ENCODE peak calls at places on chromosomes 12 and 14, in nine cellular contexts. K is T-helper 2 cell; I is EL; S is activated T-cell treated with anti-CD3 and anti-CD28 coated beads, Interleukin-2, amount 50 U/mL, for 72 hours; Q is H4; G is posterior vena cava; W is tibial artery; M is effector CD4-positive, alpha-beta T cell; J is NCI-H2171. F is an unnamed sample.

GRCh38 chr14:100132903-100133510 is 26.4 kb downstream of the DEGS2 start:
- DNase-seq in K (no peak), I (no peak), S (no peak), Q (no peak), G (no peak), W (no peak), M (no peak), J (no peak), F (no peak)

GRCh38 chr14:103121846-103122577 is 1.2 kb upstream of the TNFAIP2 start:
- DNase-seq in K (no peak), I (peak), S (no peak), Q (peak), G (peak), W (peak), M (no peak), J (peak), F (peak)

GRCh38 chr14:70822706-70823185 is 13.4 kb upstream of the MAP3K9 start:
- DNase-seq in K (no peak), I (peak), S (no peak), Q (no peak), G (no peak), W (peak), M (no peak), J (peak), F (no peak)

GRCh38 chr12:57845478-57846284 is 848 bp downstream of the CTDSP2 start:
- DNase-seq in K (peak), I (peak), S (peak), Q (no peak), G (peak), W (peak), M (peak), J (peak), F (peak)

GRCh38 chr14:23299558-23299957 is 3.1 kb downstream of the PPP1R3E start:
- DNase-seq in K (no peak), I (peak), S (no peak), Q (peak), G (no peak), W (no peak), M (no peak), J (no peak), F (peak)

GRCh38 chr14:84065811-84066210 is 1464.1 kb upstream of the FLRT2 start:
- DNase-seq in K (no peak), I (no peak), S (no peak), Q (no peak), G (no peak), W (no peak), M (no peak), J (no peak), F (no peak)

GRCh38 chr14:91070572-91070971 is 10.1 kb upstream of the RPS6KA5 start:
- DNase-seq in K (no peak), I (no peak), S (no peak), Q (no peak), G (no peak), W (no peak), M (no peak), J (no peak), F (no peak)

GRCh38 chr12:14921218-14921617 is 17.1 kb downstream of the ERP27 start:
- DNase-seq in K (no peak), I (no peak), S (no peak), Q (no peak), G (no peak), W (no peak), M (no peak), J (no peak), F (no peak)

GRCh38 chr14:99662846-99663245 is 17.9 kb downstream of the HHIPL1 start:
- DNase-seq in K (no peak), I (no peak), S (no peak), Q (no peak), G (no peak), W (no peak), M (no peak), J (no peak), F (no peak)

GRCh38 chr12:12214635-12215131 is 52.2 kb downstream of the LRP6 start:
- DNase-seq in K (no peak), I (peak), S (no peak), Q (no peak), G (no peak), W (no peak), M (no peak), J (no peak), F (peak)

GRCh38 chr14:105487449-105487985 is 831 bp downstream of the CRIP1 start:
- DNase-seq in K (peak), I (no peak), S (peak), Q (no peak), G (peak), W (peak), M (peak), J (no peak), F (no peak)

GRCh38 chr14:97634786-97635185 is 837.6 kb downstream of the VRK1 start:
- DNase-seq in K (no peak), I (no peak), S (peak), Q (peak), G (no peak), W (no peak), M (no peak), J (peak), F (peak)

GRCh38 chr12:78584695-78585094 is 279.9 kb upstream of the SYT1 start:
- DNase-seq in K (no peak), I (peak), S (no peak), Q (no peak), G (no peak), W (no peak), M (no peak), J (no peak), F (peak)

GRCh38 chr12:100267603-100268281 is 765 bp downstream of the SCYL2 start:
- DNase-seq in K (no peak), I (peak), S (no peak), Q (no peak), G (no peak), W (peak), M (no peak), J (peak), F (peak)

GRCh38 chr14:68820536-68820935 is 27.7 kb upstream of the ZFP36L1 start:
- DNase-seq in K (no peak), I (no peak), S (peak), Q (no peak), G (no peak), W (no peak), M (peak), J (no peak), F (no peak)

GRCh38 chr12:110249105-110249504 is 31.9 kb upstream of the ATP2A2 start:
- DNase-seq in K (no peak), I (no peak), S (no peak), Q (peak), G (no peak), W (peak), M (no peak), J (no peak), F (no peak)

GRCh38 chr14:99803106-99803437 is 9.9 kb downstream of the EML1 start:
- DNase-seq in K (no peak), I (no peak), S (no peak), Q (no peak), G (peak), W (no peak), M (no peak), J (no peak), F (no peak)

GRCh38 chr14:41604793-41605534 is 1.7 kb upstream of the LRFN5 start:
- DNase-seq in K (no peak), I (no peak), S (no peak), Q (no peak), G (no peak), W (no peak), M (no peak), J (peak), F (no peak)

GRCh38 chr14:64758025-64758521 is 53.8 kb downstream of the PLEKHG3 start:
- DNase-seq in K (no peak), I (peak), S (no peak), Q (peak), G (no peak), W (no peak), M (no peak), J (peak), F (no peak)

GRCh38 chr12:13976028-13976584 is 5.3 kb downstream of the GRIN2B start:
- DNase-seq in K (no peak), I (no peak), S (no peak), Q (no peak), G (no peak), W (no peak), M (no peak), J (no peak), F (no peak)

GRCh38 chr12:3042394-3042793 is 34.8 kb upstream of the TSPAN9 start:
- DNase-seq in K (no peak), I (no peak), S (no peak), Q (no peak), G (no peak), W (no peak), M (no peak), J (peak), F (no peak)

GRCh38 chr14:75522224-75522764 is at the start of gene BATF:
- DNase-seq in K (peak), I (no peak), S (peak), Q (no peak), G (peak), W (peak), M (peak), J (no peak), F (no peak)

GRCh38 chr14:69323266-69323966 is 63.5 kb downstream of the GALNT16 start:
- DNase-seq in K (no peak), I (no peak), S (no peak), Q (no peak), G (no peak), W (peak), M (no peak), J (no peak), F (no peak)

GRCh38 chr14:36477266-36477665 is 42.8 kb downstream of the NKX2-1 start:
- DNase-seq in K (no peak), I (no peak), S (peak), Q (peak), G (no peak), W (no peak), M (no peak), J (no peak), F (peak)

GRCh38 chr14:54487771-54488170 is 1.0 kb downstream of the GMFB start:
- DNase-seq in K (no peak), I (peak), S (no peak), Q (peak), G (no peak), W (no peak), M (no peak), J (no peak), F (peak)

GRCh38 chr14:93788557-93789365 is 476 bp upstream of the PRIMA1 start:
- DNase-seq in K (no peak), I (peak), S (no peak), Q (peak), G (no peak), W (peak), M (no peak), J (peak), F (no peak)

GRCh38 chr12:22477894-22478287 is 66.5 kb downstream of the C2CD5 start:
- DNase-seq in K (no peak), I (no peak), S (no peak), Q (no peak), G (no peak), W (no peak), M (no peak), J (no peak), F (peak)

GRCh38 chr12:111841236-111841749 is 735 bp upstream of the MAPKAPK5 start:
- DNase-seq in K (no peak), I (no peak), S (no peak), Q (no peak), G (no peak), W (no peak), M (no peak), J (no peak), F (no peak)

GRCh38 chr14:73633115-73633514 is 11.7 kb upstream of the DNAL1 start:
- DNase-seq in K (no peak), I (peak), S (no peak), Q (no peak), G (no peak), W (no peak), M (no peak), J (no peak), F (no peak)